ENCODE peak calls at places on chromosomes 16 and 17, in six cellular contexts. One of them, this sample, is unnamed.
A peak's percentile ranks its signal among the peaks of the same experiment; 100 is the strongest.

GRCh38 chr16:86887416-86887815 is 309.1 kb downstream of the FOXL1 start:
- DNase-seq in A549: no peak
- DNase-seq in GM12878: no peak
- DNase-seq in HepG2: no peak
- DNase-seq in K562: no peak
- DNase-seq in endothelial cell of umbilical vein: no peak
- DNase-seq in this sample: no peak

GRCh38 chr17:48593126-48593829 is at the start of gene HOXB5:
- DNase-seq in A549: no peak
- DNase-seq in K562: no peak
- DNase-seq in HepG2: no peak
- DNase-seq in endothelial cell of umbilical vein: no peak
- DNase-seq in GM12878: no peak
- DNase-seq in this sample: no peak

GRCh38 chr16:23125277-23125676 is 24.0 kb downstream of the USP31 start:
- DNase-seq in GM12878: no peak
- DNase-seq in K562: no peak
- DNase-seq in endothelial cell of umbilical vein: peak; percentile 65
- DNase-seq in HepG2: no peak
- DNase-seq in A549: no peak
- DNase-seq in this sample: no peak

GRCh38 chr16:9393601-9394000 is 302.2 kb downstream of the HAPSTR1 start:
- DNase-seq in A549: no peak
- DNase-seq in HepG2: no peak
- DNase-seq in GM12878: no peak
- DNase-seq in K562: no peak
- DNase-seq in endothelial cell of umbilical vein: no peak
- DNase-seq in this sample: no peak

GRCh38 chr16:14289692-14290340 is 218.7 kb downstream of the MRTFB start:
- DNase-seq in HepG2: peak; percentile 66
- DNase-seq in GM12878: no peak
- DNase-seq in endothelial cell of umbilical vein: no peak
- DNase-seq in A549: peak; percentile 79
- DNase-seq in K562: peak; percentile 80
- DNase-seq in this sample: peak; percentile 62

GRCh38 chr17:67139784-67140665 is 95.7 kb downstream of the CACNG1 start:
- DNase-seq in GM12878: no peak
- DNase-seq in endothelial cell of umbilical vein: no peak
- DNase-seq in K562: peak; percentile 14
- DNase-seq in HepG2: peak; percentile 19
- DNase-seq in A549: peak; percentile 31
- DNase-seq in this sample: peak; percentile 18

GRCh38 chr17:10626378-10626777 is 30.7 kb downstream of the MYH3 start:
- DNase-seq in HepG2: no peak
- DNase-seq in endothelial cell of umbilical vein: no peak
- DNase-seq in A549: no peak
- DNase-seq in K562: no peak
- DNase-seq in GM12878: no peak
- DNase-seq in this sample: no peak

GRCh38 chr16:79505344-79505743 is 95.2 kb downstream of the MAF start:
- DNase-seq in A549: no peak
- DNase-seq in K562: no peak
- DNase-seq in endothelial cell of umbilical vein: no peak
- DNase-seq in GM12878: no peak
- DNase-seq in HepG2: no peak
- DNase-seq in this sample: no peak

GRCh38 chr17:13140750-13141149 is 122.9 kb upstream of the ELAC2 start:
- DNase-seq in GM12878: no peak
- DNase-seq in A549: no peak
- DNase-seq in HepG2: no peak
- DNase-seq in endothelial cell of umbilical vein: no peak
- DNase-seq in K562: no peak
- DNase-seq in this sample: peak; percentile 7

GRCh38 chr17:50053654-50053960 is 2.3 kb upstream of the ITGA3 start:
- DNase-seq in A549: no peak
- DNase-seq in GM12878: no peak
- DNase-seq in K562: no peak
- DNase-seq in endothelial cell of umbilical vein: no peak
- DNase-seq in HepG2: no peak
- DNase-seq in this sample: no peak

GRCh38 chr17:18379246-18380146 is 1.9 kb downstream of the EVPLL start:
- DNase-seq in GM12878: no peak
- DNase-seq in HepG2: no peak
- DNase-seq in K562: no peak
- DNase-seq in A549: no peak
- DNase-seq in endothelial cell of umbilical vein: no peak
- DNase-seq in this sample: no peak

GRCh38 chr16:67915831-67916723 is 15.6 kb downstream of the CTRL start:
- DNase-seq in K562: no peak
- DNase-seq in endothelial cell of umbilical vein: no peak
- DNase-seq in GM12878: no peak
- DNase-seq in A549: no peak
- DNase-seq in HepG2: peak; percentile 59
- DNase-seq in this sample: no peak

GRCh38 chr16:22693670-22694340 is 120.2 kb upstream of the HS3ST2 start:
- DNase-seq in HepG2: no peak
- DNase-seq in K562: no peak
- DNase-seq in endothelial cell of umbilical vein: no peak
- DNase-seq in GM12878: no peak
- DNase-seq in A549: no peak
- DNase-seq in this sample: peak; percentile 30

GRCh38 chr17:7893226-7893880 is 4.8 kb downstream of the CHD3 start:
- DNase-seq in HepG2: no peak
- DNase-seq in endothelial cell of umbilical vein: no peak
- DNase-seq in A549: no peak
- DNase-seq in K562: no peak
- DNase-seq in GM12878: no peak
- DNase-seq in this sample: no peak

GRCh38 chr17:2867441-2868424 is 71.5 kb downstream of the RAP1GAP2 start:
- DNase-seq in GM12878: no peak
- DNase-seq in K562: no peak
- DNase-seq in A549: peak; percentile 79
- DNase-seq in HepG2: peak; percentile 87
- DNase-seq in endothelial cell of umbilical vein: no peak
- DNase-seq in this sample: peak; percentile 33

GRCh38 chr17:46121165-46121764 is 72.0 kb downstream of the KANSL1 start:
- DNase-seq in A549: no peak
- DNase-seq in endothelial cell of umbilical vein: no peak
- DNase-seq in GM12878: peak; percentile 48
- DNase-seq in HepG2: no peak
- DNase-seq in K562: no peak
- DNase-seq in this sample: peak; percentile 23

GRCh38 chr16:67249762-67250327 is 1.1 kb downstream of the SLC9A5 start:
- DNase-seq in GM12878: no peak
- DNase-seq in endothelial cell of umbilical vein: no peak
- DNase-seq in HepG2: no peak
- DNase-seq in K562: no peak
- DNase-seq in A549: no peak
- DNase-seq in this sample: no peak

GRCh38 chr17:11814655-11815262 is 182.5 kb downstream of the ZNF18 start:
- DNase-seq in endothelial cell of umbilical vein: no peak
- DNase-seq in A549: no peak
- DNase-seq in K562: no peak
- DNase-seq in GM12878: no peak
- DNase-seq in HepG2: no peak
- DNase-seq in this sample: no peak

GRCh38 chr17:18259621-18260331 is 686 bp upstream of the MIEF2 start:
- DNase-seq in K562: no peak
- DNase-seq in GM12878: no peak
- DNase-seq in A549: peak; percentile 69
- DNase-seq in HepG2: peak; percentile 34
- DNase-seq in endothelial cell of umbilical vein: no peak
- DNase-seq in this sample: no peak

GRCh38 chr17:21019976-21020575 is 22.7 kb downstream of the USP22 start:
- DNase-seq in A549: peak; percentile 66
- DNase-seq in K562: no peak
- DNase-seq in endothelial cell of umbilical vein: no peak
- DNase-seq in HepG2: no peak
- DNase-seq in GM12878: no peak
- DNase-seq in this sample: peak; percentile 47

DNA sequence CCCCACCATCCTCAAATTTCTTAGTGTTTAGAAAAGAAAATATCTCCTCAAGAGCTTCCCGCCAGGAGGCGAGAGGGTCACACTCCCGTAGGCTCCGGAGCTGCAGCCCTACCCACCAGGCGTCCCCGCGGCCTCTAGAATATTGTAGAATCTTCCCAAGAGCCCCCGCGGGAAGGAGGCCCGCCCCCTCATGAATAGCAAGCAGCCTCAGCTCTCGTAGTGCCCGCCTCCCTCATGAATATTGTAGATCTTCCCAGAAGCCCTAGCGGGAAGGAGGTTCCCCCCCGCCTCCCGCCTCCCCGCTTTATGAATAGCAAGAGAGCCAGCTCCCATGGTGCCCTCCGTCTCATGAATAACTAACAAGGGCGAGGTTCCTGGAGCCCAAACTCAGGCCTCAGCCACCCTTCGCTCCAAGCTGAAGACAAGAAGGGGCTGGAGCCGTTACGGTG is at the start of gene FBXO47:
- DNase-seq in K562: peak; percentile 14
- DNase-seq in GM12878: no peak
- DNase-seq in HepG2: peak; percentile 21
- DNase-seq in endothelial cell of umbilical vein: peak; percentile 93
- DNase-seq in A549: peak; percentile 98
- DNase-seq in this sample: no peak
- TF ChIP-seq MYC in K562: no peak
- TF ChIP-seq MYC in GM12878: no peak
- TF ChIP-seq MYC in HepG2: no peak
- TF ChIP-seq MYC in endothelial cell of umbilical vein: no peak
- TF ChIP-seq MYC in A549: no peak
- TF ChIP-seq MYC in this sample: no peak

GRCh38 chr17:75896360-75897075 is at the start of gene TRIM65:
- DNase-seq in K562: peak; percentile 93
- DNase-seq in GM12878: no peak
- DNase-seq in A549: peak; percentile 83
- DNase-seq in endothelial cell of umbilical vein: peak; percentile 69
- DNase-seq in HepG2: peak; percentile 56
- DNase-seq in this sample: peak; percentile 86
- TF ChIP-seq CTCF in K562: peak; percentile 41
- TF ChIP-seq CTCF in GM12878: peak; percentile 74
- TF ChIP-seq CTCF in A549: peak; percentile 59
- TF ChIP-seq CTCF in endothelial cell of umbilical vein: peak; percentile 31
- TF ChIP-seq CTCF in HepG2: peak; percentile 64
- TF ChIP-seq CTCF in this sample: no peak

GRCh38 chr16:54936086-54936978 is 5.7 kb downstream of the IRX5 start:
- DNase-seq in endothelial cell of umbilical vein: peak; percentile 14
- DNase-seq in HepG2: no peak
- DNase-seq in K562: no peak
- DNase-seq in A549: no peak
- DNase-seq in GM12878: no peak
- DNase-seq in this sample: peak; percentile 91

GRCh38 chr16:54932737-54933254 is 2.1 kb downstream of the IRX5 start:
- DNase-seq in endothelial cell of umbilical vein: no peak
- DNase-seq in K562: no peak
- DNase-seq in GM12878: no peak
- DNase-seq in HepG2: no peak
- DNase-seq in A549: no peak
- DNase-seq in this sample: no peak

GRCh38 chr16:54935411-54936085 is 4.9 kb downstream of the IRX5 start:
- DNase-seq in A549: no peak
- DNase-seq in endothelial cell of umbilical vein: peak; percentile 11
- DNase-seq in K562: no peak
- DNase-seq in GM12878: no peak
- DNase-seq in HepG2: no peak
- DNase-seq in this sample: no peak

GRCh38 chr16:54933281-54934150 is 2.9 kb downstream of the IRX5 start:
- DNase-seq in K562: no peak
- DNase-seq in HepG2: no peak
- DNase-seq in A549: no peak
- DNase-seq in endothelial cell of umbilical vein: no peak
- DNase-seq in GM12878: no peak
- DNase-seq in this sample: no peak

DNA sequence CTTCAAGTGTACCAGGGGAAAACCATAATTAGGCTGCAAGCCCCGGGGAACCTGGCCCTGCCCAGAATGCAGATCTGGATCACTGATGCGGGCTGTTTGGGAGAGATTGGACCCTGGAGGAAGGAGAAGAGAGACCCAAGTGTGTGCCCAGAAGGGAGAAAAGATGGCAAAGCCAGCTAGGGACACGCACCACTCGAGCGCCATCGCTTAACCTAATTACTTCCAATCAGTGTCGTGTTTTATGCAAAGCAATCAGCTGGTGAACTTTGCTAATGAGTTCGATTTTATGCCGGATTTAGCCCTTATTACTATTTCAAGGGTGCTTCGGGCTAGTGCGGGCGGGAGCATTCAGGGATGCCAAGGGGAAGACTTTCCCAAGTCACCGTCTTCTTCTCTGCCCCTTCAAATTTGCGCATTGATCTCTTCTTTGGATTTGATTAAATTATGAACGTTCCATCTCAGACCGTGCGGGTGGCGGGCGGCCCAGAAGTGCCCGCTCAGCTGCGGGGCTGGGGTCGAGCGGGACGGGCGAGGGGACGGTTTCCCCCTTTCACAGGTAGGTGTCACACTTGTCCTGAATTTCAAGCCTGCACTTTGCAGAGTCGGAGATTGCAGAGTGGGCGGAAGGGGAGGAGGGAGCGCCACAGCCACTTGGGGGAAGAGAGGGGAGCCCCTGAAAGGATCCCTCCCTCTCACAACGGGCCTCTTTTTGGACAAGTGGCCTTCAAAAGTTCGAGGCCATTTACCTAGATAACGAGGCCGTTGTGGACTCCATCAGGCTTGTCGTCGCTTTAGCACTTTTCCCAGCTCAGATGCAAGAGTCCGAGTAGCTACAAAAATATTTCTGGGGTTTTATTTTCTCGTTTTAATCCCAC is 4.1 kb downstream of the IRX5 start:
- DNase-seq in endothelial cell of umbilical vein: peak; percentile 11
- DNase-seq in HepG2: no peak
- DNase-seq in K562: no peak
- DNase-seq in A549: no peak
- DNase-seq in GM12878: no peak
- DNase-seq in this sample: no peak
- H3K4me3 ChIP-seq in endothelial cell of umbilical vein: no peak overlapping the region
- H3K4me3 ChIP-seq in HepG2: no peak overlapping the region
- H3K4me3 ChIP-seq in K562: no peak overlapping the region
- H3K4me3 ChIP-seq in A549: no peak overlapping the region
- H3K4me3 ChIP-seq in GM12878: no peak overlapping the region
- H3K4me3 ChIP-seq in this sample: peak overlapping the region; percentile 6

GRCh38 chr17:28986714-28987367 is 19.0 kb downstream of the SEZ6 start:
- DNase-seq in K562: no peak
- DNase-seq in A549: no peak
- DNase-seq in endothelial cell of umbilical vein: no peak
- DNase-seq in HepG2: no peak
- DNase-seq in GM12878: no peak
- DNase-seq in this sample: no peak

GRCh38 chr17:28982191-28982793 is 23.5 kb downstream of the SEZ6 start:
- DNase-seq in A549: no peak
- DNase-seq in endothelial cell of umbilical vein: peak; percentile 75
- DNase-seq in GM12878: peak; percentile 64
- DNase-seq in K562: no peak
- DNase-seq in HepG2: peak; percentile 18
- DNase-seq in this sample: peak; percentile 91

GRCh38 chr17:28985950-28986713 is 19.7 kb downstream of the SEZ6 start:
- DNase-seq in GM12878: no peak
- DNase-seq in HepG2: no peak
- DNase-seq in K562: no peak
- DNase-seq in A549: no peak
- DNase-seq in endothelial cell of umbilical vein: no peak
- DNase-seq in this sample: no peak

GRCh38 chr17:28988475-28988874 is 17.4 kb downstream of the SEZ6 start:
- DNase-seq in A549: no peak
- DNase-seq in K562: no peak
- DNase-seq in HepG2: no peak
- DNase-seq in endothelial cell of umbilical vein: no peak
- DNase-seq in GM12878: no peak
- DNase-seq in this sample: no peak

GRCh38 chr17:28983286-28984240 is 22.3 kb downstream of the SEZ6 start:
- DNase-seq in HepG2: no peak
- DNase-seq in K562: no peak
- DNase-seq in endothelial cell of umbilical vein: no peak
- DNase-seq in A549: no peak
- DNase-seq in GM12878: no peak
- DNase-seq in this sample: no peak
- TF ChIP-seq MYC in HepG2: no peak
- TF ChIP-seq MYC in K562: no peak
- TF ChIP-seq MYC in endothelial cell of umbilical vein: no peak
- TF ChIP-seq MYC in A549: no peak
- TF ChIP-seq MYC in GM12878: no peak
- TF ChIP-seq MYC in this sample: no peak